ENCODE peak calls at places on chromosomes 4 and X, in seven cellular contexts. E is HCT116, K is SK-N-SH, A is K562, B is HepG2, I is H1, H is GM12878. W is an unnamed sample.

GRCh38 chr4:156598138-156598681 is 373.4 kb downstream of the PDGFC start:
- DNase-seq in E (no peak), K (no peak), A (no peak), B (no peak), I (peak; percentile 3), H (no peak), W (peak; percentile 64)

GRCh38 chr4:340011-340410 is 2.4 kb downstream of the ZNF141 start:
- DNase-seq in E (no peak), K (no peak), A (no peak), B (no peak), I (no peak), H (no peak), W (peak; percentile 23)

GRCh38 chrX:150899191-150899757 is 806 bp upstream of the CD99L2 start:
- DNase-seq in E (no peak), K (peak; percentile 37), A (peak; percentile 20), B (no peak), I (no peak), H (no peak), W (no peak)

GRCh38 chr4:169243808-169244207 is 26.9 kb downstream of the SH3RF1 start:
- DNase-seq in E (no peak), K (no peak), A (no peak), B (peak; percentile 73), I (no peak), H (no peak), W (peak; percentile 54)

GRCh38 chr4:127776620-127777019 is 5.5 kb upstream of the HSPA4L start:
- DNase-seq in E (no peak), K (no peak), A (no peak), B (peak; percentile 10), I (no peak), H (no peak), W (no peak)

GRCh38 chrX:31224321-31225012 is 152.6 kb upstream of the FTHL17 start:
- DNase-seq in E (no peak), K (no peak), A (no peak), B (no peak), I (no peak), H (no peak), W (no peak)

GRCh38 chr4:74408639-74409038 is 36.3 kb upstream of the AREG start:
- DNase-seq in E (no peak), K (no peak), A (no peak), B (no peak), I (no peak), H (no peak), W (no peak)

GRCh38 chrX:37454537-37455285 is 105.5 kb downstream of the PRRG1 start:
- DNase-seq in E (peak; percentile 73), K (no peak), A (no peak), B (no peak), I (no peak), H (no peak), W (no peak)

GRCh38 chr4:140308366-140309123 is 64.9 kb upstream of the SCOC start:
- DNase-seq in E (no peak), K (no peak), A (no peak), B (no peak), I (no peak), H (no peak), W (no peak)

GRCh38 chrX:141133272-141133671 is 43.7 kb downstream of the LDOC1 start:
- DNase-seq in E (no peak), K (no peak), A (no peak), B (no peak), I (no peak), H (no peak), W (no peak)

GRCh38 chr4:186021461-186022167 is 47.3 kb upstream of the TLR3 start:
- DNase-seq in E (no peak), K (peak; percentile 82), A (peak; percentile 17), B (peak; percentile 30), I (no peak), H (no peak), W (peak; percentile 40)

GRCh38 chr4:182141623-182142022 is 101.6 kb upstream of the TENM3 start:
- DNase-seq in E (no peak), K (no peak), A (no peak), B (no peak), I (no peak), H (no peak), W (no peak)

GRCh38 chr4:63123441-63123840 is 1285.8 kb downstream of the TECRL start:
- DNase-seq in E (no peak), K (no peak), A (no peak), B (peak; percentile 6), I (no peak), H (no peak), W (no peak)

GRCh38 chr4:151678048-151678853 is 82.6 kb downstream of the GATB start:
- DNase-seq in E (no peak), K (peak; percentile 58), A (no peak), B (no peak), I (no peak), H (no peak), W (no peak)

GRCh38 chr4:108056418-108056817 is 66.7 kb downstream of the HADH start:
- DNase-seq in E (no peak), K (no peak), A (no peak), B (no peak), I (no peak), H (no peak), W (no peak)

DNA sequence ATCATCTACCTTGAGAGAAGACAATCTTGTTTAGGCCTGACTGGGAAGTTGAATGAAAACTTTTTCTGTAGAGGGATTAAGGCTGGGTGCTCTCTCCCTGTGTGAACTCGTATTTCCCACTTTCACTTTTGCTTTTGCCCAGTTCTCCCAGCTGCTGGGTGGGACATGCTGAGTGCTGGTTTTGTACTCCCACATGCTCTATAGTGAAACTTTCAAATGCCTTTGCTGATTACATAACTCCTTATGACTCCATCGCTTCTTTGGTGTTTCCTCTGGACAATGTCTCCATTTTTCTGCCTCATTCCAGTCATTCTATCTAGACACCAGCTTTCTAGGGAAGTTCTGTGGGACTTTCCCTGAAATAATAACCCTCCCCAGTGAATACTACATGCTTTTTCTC is 100.5 kb downstream of the CLNK start:
- DNase-seq in E (no peak), K (no peak), A (no peak), B (peak; percentile 6), I (no peak), H (peak; percentile 49), W (no peak)
- TF ChIP-seq JUND in E (no peak), K (no peak), A (no peak), B (no peak), I (no peak), H (no peak), W (no peak)

GRCh38 chrX:107704587-107704986 is 71.0 kb downstream of the TSC22D3 start:
- DNase-seq in E (no peak), K (no peak), A (no peak), B (no peak), I (no peak), H (no peak), W (no peak)
- TF ChIP-seq JUND in E (no peak), K (no peak), A (no peak), B (no peak), I (no peak), H (no peak), W (no peak)

GRCh38 chr4:110475881-110476818 is at the start of gene ENPEP:
- DNase-seq in E (no peak), K (peak; percentile 21), A (no peak), B (no peak), I (no peak), H (no peak), W (no peak)
- TF ChIP-seq JUND in E (no peak), K (no peak), A (no peak), B (no peak), I (no peak), H (no peak), W (no peak)

GRCh38 chr4:75605928-75606327 is 24.4 kb downstream of the CDKL2 start:
- DNase-seq in E (no peak), K (no peak), A (no peak), B (no peak), I (no peak), H (no peak), W (no peak)
- TF ChIP-seq JUND in E (no peak), K (no peak), A (no peak), B (no peak), I (no peak), H (no peak), W (no peak)

GRCh38 chrX:13428055-13428786 is 108.4 kb upstream of the ATXN3L start:
- DNase-seq in E (peak; percentile 26), K (no peak), A (no peak), B (no peak), I (no peak), H (no peak), W (no peak)
- TF ChIP-seq JUND in E (peak; percentile 49), K (peak; percentile 86), A (no peak), B (no peak), I (no peak), H (no peak), W (no peak)

GRCh38 chr4:161952382-161952781 is 211.4 kb downstream of the FSTL5 start:
- DNase-seq in E (no peak), K (no peak), A (no peak), B (no peak), I (no peak), H (no peak), W (no peak)
- TF ChIP-seq JUND in E (no peak), K (no peak), A (no peak), B (no peak), I (no peak), H (no peak), W (no peak)

DNA sequence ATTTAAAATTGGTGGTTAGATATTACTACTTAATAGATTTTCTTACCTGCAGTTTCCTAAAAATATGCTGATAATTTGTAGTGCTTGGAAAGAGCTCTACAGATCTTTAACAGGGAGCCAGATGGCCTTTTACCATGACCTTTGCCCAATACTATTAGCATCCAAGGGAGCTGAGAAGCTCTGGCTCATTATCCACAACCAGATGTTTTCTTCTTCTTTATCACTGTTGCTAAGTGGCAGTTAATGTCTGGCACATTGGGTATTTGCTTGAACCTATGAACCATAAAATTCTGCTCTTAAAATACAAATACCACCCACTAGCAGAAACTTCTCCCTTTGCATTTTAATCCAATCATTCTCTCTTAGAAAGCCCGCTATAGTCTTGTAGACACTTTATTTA is 1480.3 kb downstream of the C4orf33 start:
- DNase-seq in E (no peak), K (peak; percentile 28), A (no peak), B (no peak), I (no peak), H (no peak), W (no peak)
- TF ChIP-seq JUND in E (no peak), K (no peak), A (no peak), B (no peak), I (no peak), H (no peak), W (no peak)

DNA sequence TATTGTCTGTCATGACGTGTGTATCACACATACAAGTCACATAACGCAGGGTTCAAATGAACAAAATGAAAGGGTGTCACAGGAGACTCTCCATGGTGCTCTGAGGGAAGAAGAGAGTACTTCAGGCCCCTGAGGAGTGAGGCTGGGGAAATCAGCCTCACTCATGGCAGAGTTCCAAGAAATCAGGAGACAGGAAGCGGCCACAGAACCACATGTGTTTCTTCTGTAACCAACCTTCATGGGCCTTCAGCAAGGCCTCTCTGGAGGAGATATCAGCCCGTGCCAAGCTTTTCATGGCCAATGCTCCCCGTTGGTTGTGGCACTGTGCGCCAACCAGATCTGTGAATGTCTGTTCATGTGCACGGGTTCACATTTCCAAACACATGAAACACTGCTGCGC is 76.0 kb downstream of the NAT8L start:
- DNase-seq in E (no peak), K (peak; percentile 49), A (no peak), B (no peak), I (no peak), H (no peak), W (no peak)
- TF ChIP-seq JUND in E (no peak), K (no peak), A (no peak), B (no peak), I (no peak), H (no peak), W (no peak)

GRCh38 chr4:24845884-24846283 is 50.5 kb downstream of the SOD3 start:
- DNase-seq in E (no peak), K (no peak), A (no peak), B (no peak), I (no peak), H (no peak), W (no peak)
- TF ChIP-seq JUND in E (no peak), K (no peak), A (no peak), B (no peak), I (no peak), H (no peak), W (no peak)

W was measured in T47D.